ENCODE peak calls at places on chromosomes 1 and 21, in nine cellular contexts. G, H, N, Q, V, D, E, R and T are unnamed samples.

GRCh38 chr1:184409011-184409410 is 22.2 kb downstream of the C1orf21 start:
- DNase-seq in G (no peak), H (no peak), N (no peak), Q (no peak), V (no peak), D (no peak), E (no peak), R (peak; percentile 31), T (no peak)

GRCh38 chr1:14067686-14068085 is 367.7 kb downstream of the PRDM2 start:
- DNase-seq in G (no peak), H (no peak), N (no peak), Q (no peak), V (no peak), D (no peak), E (no peak), R (no peak), T (no peak)

GRCh38 chr1:224438989-224439388 is 4.4 kb upstream of the WDR26 start:
- DNase-seq in G (no peak), H (no peak), N (no peak), Q (no peak), V (no peak), D (peak; percentile 49), E (no peak), R (no peak), T (no peak)

GRCh38 chr21:45156459-45156858 is 82.1 kb downstream of the ADARB1 start:
- DNase-seq in G (no peak), H (no peak), N (no peak), Q (no peak), V (no peak), D (no peak), E (no peak), R (no peak), T (no peak)

GRCh38 chr1:77540501-77541161 is 141.8 kb downstream of the ZZZ3 start:
- DNase-seq in G (no peak), H (no peak), N (peak; percentile 24), Q (no peak), V (no peak), D (no peak), E (no peak), R (peak; percentile 66), T (no peak)

GRCh38 chr1:241857131-241857530 is 9.1 kb downstream of the EXO1 start:
- DNase-seq in G (no peak), H (no peak), N (no peak), Q (no peak), V (no peak), D (no peak), E (no peak), R (no peak), T (no peak)

GRCh38 chr1:40162791-40163441 is 1.7 kb downstream of the RLF start:
- DNase-seq in G (no peak), H (no peak), N (no peak), Q (no peak), V (no peak), D (no peak), E (no peak), R (no peak), T (no peak)

GRCh38 chr1:173798078-173798477 is 26.4 kb upstream of the DARS2 start:
- DNase-seq in G (no peak), H (no peak), N (no peak), Q (no peak), V (no peak), D (no peak), E (no peak), R (no peak), T (no peak)

GRCh38 chr1:211621471-211622198 is 42.7 kb upstream of the SLC30A1 start:
- DNase-seq in G (peak; percentile 60), H (no peak), N (no peak), Q (no peak), V (peak; percentile 33), D (peak; percentile 47), E (no peak), R (no peak), T (peak; percentile 70)

GRCh38 chr1:78071696-78072095 is 25.9 kb downstream of the GIPC2 start:
- DNase-seq in G (no peak), H (no peak), N (no peak), Q (no peak), V (no peak), D (no peak), E (no peak), R (no peak), T (no peak)

GRCh38 chr1:1168451-1169411 is 4.9 kb upstream of the TTLL10 start:
- DNase-seq in G (no peak), H (peak; percentile 77), N (no peak), Q (peak; percentile 66), V (no peak), D (no peak), E (no peak), R (no peak), T (peak; percentile 74)

GRCh38 chr1:206583461-206584264 is 28.6 kb downstream of the EIF2D start:
- DNase-seq in G (peak; percentile 83), H (peak; percentile 87), N (peak; percentile 62), Q (peak; percentile 91), V (peak; percentile 67), D (peak; percentile 79), E (peak; percentile 45), R (peak; percentile 75), T (peak; percentile 90)

GRCh38 chr1:80218112-80218511 is 1211.6 kb upstream of the ADGRL4 start:
- DNase-seq in G (no peak), H (no peak), N (peak; percentile 45), Q (no peak), V (no peak), D (no peak), E (peak; percentile 54), R (peak; percentile 75), T (no peak)

GRCh38 chr1:67945733-67946374 is 104.6 kb downstream of the DIRAS3 start:
- DNase-seq in G (no peak), H (no peak), N (no peak), Q (no peak), V (peak; percentile 35), D (peak; percentile 15), E (no peak), R (no peak), T (no peak)

GRCh38 chr1:219959540-219960208 is 31.3 kb upstream of the SLC30A10 start:
- DNase-seq in G (no peak), H (no peak), N (no peak), Q (no peak), V (no peak), D (no peak), E (no peak), R (no peak), T (no peak)

GRCh38 chr1:245572709-245573108 is 417.9 kb downstream of the KIF26B start:
- DNase-seq in G (no peak), H (no peak), N (no peak), Q (no peak), V (no peak), D (no peak), E (no peak), R (no peak), T (no peak)

GRCh38 chr1:151144474-151145157 is 1.8 kb downstream of the SEMA6C start:
- DNase-seq in G (peak; percentile 46), H (no peak), N (no peak), Q (no peak), V (no peak), D (no peak), E (no peak), R (no peak), T (no peak)
- H3K4me1 ChIP-seq in G (no peaks in the 10 kb centered on the region), H (peaks cover 8% of the 10 kb centered on the region), N (peaks cover 10% of the 10 kb centered on the region), Q (peaks cover 24% of the 10 kb centered on the region), V (peaks cover 68% of the 10 kb centered on the region), D (peaks cover 21% of the 10 kb centered on the region), E (peaks cover 17% of the 10 kb centered on the region), R (peaks cover 10% of the 10 kb centered on the region), T (no peaks in the 10 kb centered on the region)

GRCh38 chr1:21590116-21590905 is 78.8 kb downstream of the RAP1GAP start:
- DNase-seq in G (no peak), H (no peak), N (no peak), Q (no peak), V (no peak), D (no peak), E (no peak), R (no peak), T (no peak)
- H3K9me3 ChIP-seq in G (no peaks in the 10 kb centered on the region), H (no peaks in the 10 kb centered on the region), N (no peaks in the 10 kb centered on the region), Q (no peaks in the 10 kb centered on the region), V (no peaks in the 10 kb centered on the region), D (no peaks in the 10 kb centered on the region), E (no peaks in the 10 kb centered on the region), R (no peaks in the 10 kb centered on the region), T (no peaks in the 10 kb centered on the region)

DNA sequence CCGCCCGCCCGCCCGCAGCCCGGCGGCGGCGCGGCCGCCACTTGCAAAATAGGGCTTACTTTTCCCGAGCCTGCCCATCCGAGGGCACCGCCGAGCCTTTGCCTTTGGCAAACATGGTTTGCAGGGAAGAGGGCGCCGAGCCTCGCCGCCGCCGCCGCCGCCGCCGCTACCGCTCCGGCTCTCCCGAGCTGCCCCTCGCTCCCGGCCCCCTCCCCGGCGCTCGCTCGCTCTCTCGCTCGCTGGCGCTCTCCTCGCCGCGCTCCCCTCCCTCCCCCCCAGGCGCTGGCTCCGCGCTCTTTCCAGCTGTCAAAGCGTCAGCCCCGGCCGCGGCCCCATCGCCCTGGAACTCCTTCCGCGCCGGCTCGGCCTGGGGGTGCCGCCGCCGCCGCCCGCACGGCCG is 300 bp downstream of the SSBP3 start:
- DNase-seq in G (no peak), H (no peak), N (no peak), Q (no peak), V (no peak), D (peak; percentile 38), E (no peak), R (no peak), T (peak; percentile 64)
- H3K27ac ChIP-seq in G (peak overlapping the region; percentile 82), H (peak overlapping the region; percentile 41), N (peak overlapping the region; percentile 50), Q (peak overlapping the region; percentile 94), V (peak overlapping the region; percentile 93), D (peak overlapping the region; percentile 90), E (peak overlapping the region; percentile 87), R (no peak overlapping the region), T (no peak overlapping the region)

GRCh38 chr1:95311762-95312161 is 77.8 kb downstream of the RWDD3 start:
- DNase-seq in G (no peak), H (no peak), N (no peak), Q (no peak), V (no peak), D (no peak), E (no peak), R (no peak), T (no peak)

GRCh38 chr1:95311006-95311405 is 77.0 kb downstream of the RWDD3 start:
- DNase-seq in G (no peak), H (no peak), N (no peak), Q (no peak), V (no peak), D (no peak), E (no peak), R (no peak), T (no peak)

GRCh38 chr1:95308276-95308675 is 74.3 kb downstream of the RWDD3 start:
- DNase-seq in G (no peak), H (no peak), N (no peak), Q (no peak), V (no peak), D (no peak), E (no peak), R (no peak), T (no peak)

GRCh38 chr1:95309031-95309459 is 75.0 kb downstream of the RWDD3 start:
- DNase-seq in G (no peak), H (no peak), N (peak; percentile 42), Q (no peak), V (no peak), D (peak; percentile 43), E (peak; percentile 42), R (peak; percentile 67), T (no peak)

DNA sequence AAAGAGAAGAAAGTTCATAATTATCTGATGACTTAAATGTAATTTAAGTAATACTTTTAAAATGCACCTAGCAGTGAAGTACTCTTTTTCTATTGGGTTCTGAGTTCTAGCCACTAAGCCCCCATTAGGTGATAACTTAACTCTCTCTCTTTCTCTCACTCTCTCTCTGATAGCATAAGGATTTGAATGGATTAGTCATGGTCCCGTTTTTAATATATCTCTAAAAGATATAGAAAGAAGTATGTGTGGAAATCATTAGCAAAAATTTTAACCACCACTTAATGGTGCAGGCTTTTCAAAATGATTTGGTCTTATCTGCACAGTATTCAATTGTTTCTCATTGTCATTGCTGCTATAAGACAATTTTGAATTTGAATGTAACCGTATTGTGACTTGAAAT is 78.2 kb downstream of the RWDD3 start:
- DNase-seq in G (no peak), H (no peak), N (no peak), Q (no peak), V (no peak), D (no peak), E (no peak), R (no peak), T (no peak)
- H3K4me1 ChIP-seq in G (no peaks in the 10 kb centered on the region), H (no peaks in the 10 kb centered on the region), N (no peaks in the 10 kb centered on the region), Q (no peaks in the 10 kb centered on the region), V (no peaks in the 10 kb centered on the region), D (no peaks in the 10 kb centered on the region), E (no peaks in the 10 kb centered on the region), R (no peaks in the 10 kb centered on the region), T (no peaks in the 10 kb centered on the region)